ENCODE peak calls at places on chromosomes 4 and X, in eight cellular contexts. H is pancreas; J is tibial artery; N is breast epithelium; Q is upper lobe of right lung; A is sigmoid colon; S is neural progenitor cell; L is naive thymus-derived CD4-positive, alpha-beta T cell. R is an unnamed sample. For H3K9me3 and H3K27me3, the result is how much of the 10 kb centered on the place peaks cover.

GRCh38 chr4:144591401-144591800 is 54.6 kb upstream of the HHIP start:
- DNase-seq in H (no peak), J (no peak), N (no peak), Q (no peak), A (no peak), S (no peak), L (no peak), R (peak)

GRCh38 chr4:79247695-79248394 is 78.0 kb downstream of the NAA11 start:
- DNase-seq in H (no peak), J (no peak), N (no peak), Q (no peak), A (peak), S (no peak), L (no peak), R (no peak)

GRCh38 chr4:72569719-72570235 is 756 bp upstream of the ADAMTS3 start:
- DNase-seq in H (no peak), J (no peak), N (no peak), Q (no peak), A (no peak), S (no peak), L (no peak), R (peak)

GRCh38 chrX:81259008-81259713 is 57.3 kb downstream of the SH3BGRL start:
- DNase-seq in H (no peak), J (no peak), N (no peak), Q (no peak), A (no peak), S (no peak), L (no peak), R (peak)

GRCh38 chr4:125316781-125317525 is 2.2 kb downstream of the FAT4 start:
- DNase-seq in H (peak), J (peak), N (no peak), Q (peak), A (peak), S (peak), L (no peak), R (peak)

GRCh38 chrX:154308108-154308946 is 12.7 kb downstream of the TKTL1 start:
- DNase-seq in H (peak), J (peak), N (no peak), Q (peak), A (peak), S (peak), L (peak), R (peak)

GRCh38 chr4:133776961-133777360 is 424.6 kb downstream of the PABPC4L start:
- DNase-seq in H (no peak), J (no peak), N (no peak), Q (no peak), A (no peak), S (no peak), L (no peak), R (no peak)

GRCh38 chr4:17066972-17067371 is 168.5 kb upstream of the LDB2 start:
- DNase-seq in H (no peak), J (no peak), N (no peak), Q (no peak), A (no peak), S (no peak), L (no peak), R (peak)

GRCh38 chr4:110480031-110480549 is 4.1 kb downstream of the ENPEP start:
- DNase-seq in H (no peak), J (no peak), N (no peak), Q (no peak), A (no peak), S (no peak), L (no peak), R (peak)

GRCh38 chrX:80285131-80285773 is 135.0 kb upstream of the TENT5D start:
- DNase-seq in H (no peak), J (no peak), N (no peak), Q (no peak), A (no peak), S (peak), L (no peak), R (no peak)

GRCh38 chr4:7868430-7868775 is 71.3 kb downstream of the AFAP1 start:
- DNase-seq in H (no peak), J (no peak), N (no peak), Q (no peak), A (peak), S (no peak), L (no peak), R (no peak)

GRCh38 chrX:109872021-109872730 is 130.7 kb upstream of the TMEM164 start:
- DNase-seq in H (peak), J (no peak), N (no peak), Q (no peak), A (no peak), S (no peak), L (no peak), R (no peak)

GRCh38 chr4:161189286-161190134 is 974.3 kb downstream of the FSTL5 start:
- DNase-seq in H (no peak), J (no peak), N (no peak), Q (no peak), A (no peak), S (no peak), L (no peak), R (no peak)

GRCh38 chr4:34183916-34184315 is 2060.4 kb downstream of the ARAP2 start:
- DNase-seq in H (no peak), J (no peak), N (no peak), Q (no peak), A (no peak), S (no peak), L (no peak), R (no peak)

GRCh38 chrX:71244359-71245128 is 9.4 kb downstream of the ZMYM3 start:
- DNase-seq in H (no peak), J (no peak), N (no peak), Q (no peak), A (no peak), S (no peak), L (no peak), R (no peak)

GRCh38 chrX:71250856-71251255 is 3.1 kb downstream of the ZMYM3 start:
- DNase-seq in H (no peak), J (no peak), N (no peak), Q (no peak), A (no peak), S (no peak), L (no peak), R (no peak)

DNA sequence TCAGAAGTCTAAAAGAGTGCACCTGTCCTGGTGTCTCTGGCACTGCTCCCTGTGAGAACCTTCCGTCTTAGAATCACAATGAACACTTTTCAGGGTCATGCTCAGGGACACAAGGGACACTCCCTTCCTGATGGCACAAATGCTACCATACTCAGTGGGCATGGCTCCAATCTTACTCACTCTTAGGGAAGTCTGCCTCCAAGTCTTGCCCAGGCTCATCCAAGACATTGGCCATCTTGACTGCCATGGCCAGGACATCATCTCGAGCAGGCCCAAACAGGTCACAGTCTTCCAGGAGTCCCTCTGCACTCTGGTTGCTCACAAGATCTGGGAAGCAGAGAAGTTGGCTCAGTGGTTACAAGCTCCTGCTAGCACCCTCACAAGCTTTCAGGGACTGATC is 8.8 kb downstream of the ZMYM3 start:
- DNase-seq in H (no peak), J (no peak), N (no peak), Q (no peak), A (no peak), S (no peak), L (no peak), R (no peak)
- H3K9me3 ChIP-seq in H (under half), J (under half), N (under half), Q (under half), A (under half), S (under half), L (under half), R (under half)

GRCh38 chr4:114600066-114600552 is 1.5 kb downstream of the UGT8 start:
- DNase-seq in H (no peak), J (no peak), N (no peak), Q (no peak), A (no peak), S (peak), L (no peak), R (no peak)

GRCh38 chr4:114600672-114601071 is 2.1 kb downstream of the UGT8 start:
- DNase-seq in H (no peak), J (no peak), N (no peak), Q (no peak), A (no peak), S (no peak), L (no peak), R (no peak)

GRCh38 chr4:114598191-114599121 is at the start of gene UGT8:
- DNase-seq in H (peak), J (no peak), N (no peak), Q (peak), A (no peak), S (peak), L (no peak), R (no peak)

GRCh38 chr4:114597410-114598115 is 1.0 kb upstream of the UGT8 start:
- DNase-seq in H (peak), J (no peak), N (no peak), Q (no peak), A (no peak), S (peak), L (no peak), R (no peak)

DNA sequence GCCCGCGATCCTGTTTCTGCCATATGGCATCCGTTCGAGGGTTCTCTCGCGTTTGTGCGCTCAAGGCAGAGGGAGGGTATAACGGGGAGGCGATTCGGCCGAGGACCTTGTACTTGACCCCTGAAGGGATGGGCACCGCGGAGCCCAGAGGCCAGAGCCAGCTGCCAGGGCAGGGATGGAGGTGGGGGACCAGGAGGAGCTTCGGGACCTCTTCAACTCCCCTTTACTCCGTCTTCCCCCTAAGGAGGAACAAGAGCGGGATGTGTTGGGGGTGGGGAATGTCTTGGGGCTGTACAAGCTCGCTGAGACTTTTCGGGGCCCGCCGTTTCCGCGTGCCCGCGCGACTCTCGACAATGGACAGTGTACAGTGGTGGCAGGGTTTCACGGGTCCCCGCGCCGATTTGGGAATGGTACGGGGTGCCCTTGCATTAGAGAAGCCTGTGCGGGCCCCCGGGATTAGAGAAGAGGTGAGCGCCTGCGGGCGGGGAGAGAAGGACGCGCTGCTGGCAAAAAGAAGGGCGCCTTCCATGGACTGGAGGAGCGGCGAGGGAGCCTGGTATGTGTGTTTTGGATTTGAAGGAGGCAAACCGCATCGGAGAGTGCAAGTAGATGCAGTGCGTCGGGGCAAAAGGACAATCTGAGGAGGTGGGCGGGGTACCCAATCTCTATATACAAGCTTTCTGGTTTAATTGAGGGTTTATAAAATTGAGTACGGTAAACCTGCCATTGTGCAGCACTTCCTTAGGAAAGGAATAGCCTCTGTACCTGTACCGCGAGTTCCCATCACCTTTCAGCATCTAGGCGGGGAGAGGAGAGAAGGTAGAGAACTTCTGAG is 841 bp downstream of the UGT8 start:
- DNase-seq in H (peak), J (no peak), N (no peak), Q (peak), A (no peak), S (peak), L (no peak), R (no peak)
- H3K4me3 ChIP-seq in H (peak), J (peak), N (peak), Q (peak), A (peak), S (peak), L (no peak), R (no peak)

GRCh38 chrX:27882695-27883094 is 74.9 kb downstream of the MAGEB10 start:
- DNase-seq in H (no peak), J (no peak), N (no peak), Q (no peak), A (no peak), S (no peak), L (no peak), R (no peak)

GRCh38 chrX:27878862-27879261 is 71.1 kb downstream of the MAGEB10 start:
- DNase-seq in H (no peak), J (no peak), N (no peak), Q (no peak), A (no peak), S (no peak), L (no peak), R (no peak)

GRCh38 chrX:27884654-27885053 is 76.9 kb downstream of the MAGEB10 start:
- DNase-seq in H (no peak), J (no peak), N (no peak), Q (no peak), A (no peak), S (no peak), L (no peak), R (no peak)

DNA sequence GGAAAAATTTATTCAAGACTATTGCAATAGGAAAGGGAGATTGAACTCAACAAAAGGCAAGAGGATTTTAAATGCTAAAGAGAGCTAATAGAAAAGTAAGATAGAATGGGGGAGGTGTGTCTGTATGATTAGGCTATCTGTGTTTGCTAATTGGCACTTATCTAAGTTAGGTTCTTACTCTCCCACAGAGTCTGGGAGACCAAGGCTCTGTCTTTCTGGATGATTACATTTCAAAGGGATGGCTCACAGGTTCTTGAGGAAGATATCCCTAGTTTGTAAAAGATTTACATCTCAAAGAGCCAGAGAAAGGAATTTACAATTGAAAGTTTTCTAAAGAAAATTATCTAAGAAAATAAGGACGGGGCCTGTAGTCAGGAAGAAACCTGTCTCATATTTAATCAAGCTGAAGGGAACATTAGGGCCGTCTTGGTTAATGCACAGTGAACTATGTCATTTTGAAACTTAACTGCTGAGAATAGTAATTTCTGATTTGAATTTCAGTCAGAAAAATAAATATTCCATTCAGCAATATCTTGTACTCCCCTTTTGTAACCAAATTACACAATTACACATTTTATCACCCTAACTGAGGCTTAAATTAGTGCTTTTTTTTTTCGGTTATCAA is 75.8 kb downstream of the MAGEB10 start:
- DNase-seq in H (no peak), J (no peak), N (no peak), Q (no peak), A (no peak), S (peak), L (no peak), R (no peak)
- H3K27me3 ChIP-seq in H (under half), J (under half), N (under half), Q (under half), A (under half), S (under half), L (under half), R (under half)

GRCh38 chr4:85951-86350 is 32.8 kb downstream of the ZNF595 start:
- DNase-seq in H (no peak), J (no peak), N (no peak), Q (no peak), A (no peak), S (no peak), L (no peak), R (no peak)
- H3K9me3 ChIP-seq in H (under half), J (half or more), N (half or more), Q (half or more), A (half or more), S (half or more), L (under half), R (under half)

DNA sequence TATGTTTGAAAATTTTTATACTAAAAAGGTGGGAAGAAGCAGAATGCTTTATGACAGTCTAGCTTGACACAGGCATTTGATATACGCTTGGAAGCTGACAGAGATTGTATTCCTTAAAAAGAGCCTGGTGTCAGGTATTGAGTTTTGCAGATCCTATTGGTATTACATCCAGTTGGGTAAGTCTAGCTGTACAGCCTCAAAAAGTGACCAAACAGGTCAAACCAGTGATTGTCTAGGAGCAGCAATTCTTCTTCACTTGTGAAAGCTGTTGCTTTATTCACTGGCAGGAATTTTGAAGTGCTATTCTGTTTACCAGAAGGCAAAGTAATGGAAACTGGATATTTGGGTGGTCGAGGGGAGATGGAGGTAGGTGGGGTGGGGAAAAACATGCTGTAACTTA is 77.5 kb downstream of the UCHL1 start:
- DNase-seq in H (no peak), J (no peak), N (no peak), Q (no peak), A (no peak), S (no peak), L (no peak), R (no peak)
- H3K4me3 ChIP-seq in H (no peak), J (no peak), N (no peak), Q (no peak), A (no peak), S (no peak), L (no peak), R (no peak)

DNA sequence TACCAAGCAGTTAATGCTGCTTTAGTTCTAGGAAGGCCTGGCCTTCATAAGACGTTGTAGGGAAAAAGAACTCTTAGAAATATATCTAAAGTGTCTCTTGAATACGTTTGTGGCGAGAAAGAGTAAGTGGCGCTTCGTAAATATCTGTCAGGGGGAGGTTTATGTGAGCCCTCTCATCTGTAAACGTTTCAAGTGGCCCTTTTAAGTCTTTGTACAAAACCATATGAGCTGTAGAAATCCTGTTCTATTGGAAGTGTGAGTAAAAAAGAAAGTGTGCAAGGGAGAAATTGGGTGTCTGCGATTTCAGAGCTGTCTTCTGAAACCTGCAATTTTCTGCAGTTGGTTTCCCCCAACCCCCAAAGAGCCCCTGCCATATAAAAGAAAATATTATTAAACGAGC is 8.6 kb upstream of the INTU start:
- DNase-seq in H (no peak), J (no peak), N (no peak), Q (no peak), A (no peak), S (no peak), L (no peak), R (no peak)
- H3K27me3 ChIP-seq in H (under half), J (under half), N (under half), Q (under half), A (under half), S (half or more), L (under half), R (under half)

DNA sequence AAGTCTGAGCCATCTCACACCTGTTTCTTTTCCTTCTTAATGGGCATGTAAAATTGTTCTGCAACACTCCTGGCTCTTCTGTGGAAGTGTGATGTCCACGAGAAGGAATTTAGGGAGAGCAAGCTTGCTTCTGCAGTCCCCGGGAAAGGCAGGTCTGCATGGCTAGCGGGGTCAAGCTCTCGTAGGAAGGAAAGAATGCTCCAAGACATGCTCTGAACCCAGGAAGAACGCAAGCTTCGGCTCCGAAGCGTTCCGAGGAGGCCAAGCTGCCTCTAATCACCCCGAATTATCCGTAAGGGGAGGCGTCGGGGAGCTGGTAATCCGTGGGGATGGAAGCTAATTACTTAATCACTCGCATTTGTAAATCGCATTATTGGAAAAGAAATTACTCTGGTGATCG is 177.7 kb downstream of the CRLF2 start:
- DNase-seq in H (no peak), J (no peak), N (no peak), Q (no peak), A (no peak), S (no peak), L (no peak), R (no peak)
- H3K9me3 ChIP-seq in H (under half), J (under half), N (under half), Q (under half), A (under half), S (under half), L (under half), R (under half)